ENCODE peak calls at places on chromosomes 13 and 19, in seven cellular contexts. K is ascending aorta, U is AG09309, B is fibroblast of lung, O is tibial nerve, C is right lobe of liver, Y is psoas muscle. P is an unnamed sample.

GRCh38 chr13:81171065-81171647 is 830.2 kb upstream of the SPRY2 start:
- DNase-seq in O (no peak), K (no peak), C (no peak), U (no peak), B (peak; percentile 3), Y (no peak), P (no peak)

GRCh38 chr13:101647760-101648159 is 195.3 kb downstream of the ITGBL1 start:
- DNase-seq in Y (no peak), U (no peak), B (no peak), C (no peak), O (no peak), K (no peak), P (no peak)

GRCh38 chr13:80131204-80131603 is 209.7 kb downstream of the SPRY2 start:
- DNase-seq in O (peak; percentile 44), B (peak; percentile 69), C (peak; percentile 86), K (no peak), Y (peak; percentile 87), U (no peak), P (no peak)

GRCh38 chr13:90868321-90868920 is 479.1 kb upstream of the MIR17HG start:
- DNase-seq in K (no peak), B (peak; percentile 7), O (no peak), U (no peak), C (no peak), Y (no peak), P (no peak)

GRCh38 chr13:87798536-87798935 is 127.4 kb downstream of the SLITRK5 start:
- DNase-seq in K (no peak), Y (no peak), C (no peak), B (no peak), O (no peak), U (no peak), P (no peak)

GRCh38 chr19:495440-496332 is 600 bp upstream of the MADCAM1 start:
- DNase-seq in K (no peak), Y (peak; percentile 54), U (no peak), B (peak; percentile 36), O (no peak), C (no peak), P (no peak)

GRCh38 chr19:7673995-7674667 is 2.8 kb upstream of the MCEMP1 start:
- DNase-seq in O (no peak), Y (peak; percentile 75), K (peak; percentile 18), U (no peak), C (peak; percentile 73), B (peak; percentile 38), P (peak; percentile 56)

GRCh38 chr19:10508707-10509106 is 5.6 kb upstream of the KEAP1 start:
- DNase-seq in Y (no peak), B (no peak), C (no peak), K (no peak), U (no peak), O (no peak), P (no peak)

GRCh38 chr13:59360108-59360507 is 803.6 kb downstream of the DIAPH3 start:
- DNase-seq in B (no peak), O (no peak), C (peak; percentile 24), Y (no peak), K (no peak), U (no peak), P (no peak)

GRCh38 chr13:50798923-50799322 is 44.6 kb downstream of the DLEU7 start:
- DNase-seq in U (peak; percentile 17), K (no peak), C (no peak), O (no peak), Y (no peak), B (peak; percentile 83), P (no peak)

GRCh38 chr19:29671393-29672076 is 6.3 kb downstream of the PLEKHF1 start:
- DNase-seq in U (no peak), Y (peak; percentile 88), B (peak; percentile 64), K (no peak), C (no peak), O (no peak), P (peak; percentile 94)

GRCh38 chr19:7197760-7198696 is 96.2 kb downstream of the INSR start:
- DNase-seq in U (peak; percentile 86), O (peak; percentile 85), B (peak; percentile 97), K (peak; percentile 77), C (peak; percentile 93), Y (peak; percentile 97), P (peak; percentile 80)

GRCh38 chr13:113744197-113745000 is 14.6 kb upstream of the TMEM255B start:
- DNase-seq in B (no peak), U (no peak), Y (no peak), O (no peak), K (no peak), C (no peak), P (no peak)

GRCh38 chr19:2540251-2540645 is 64.3 kb downstream of the GADD45B start:
- DNase-seq in O (no peak), Y (no peak), U (no peak), C (no peak), B (no peak), K (no peak), P (no peak)
- H3K4me3 ChIP-seq in O (no peak overlapping the region), Y (peak overlapping the region; percentile 11), U (no peak overlapping the region), C (no peak overlapping the region), B (no peak overlapping the region), K (peak overlapping the region; percentile 27), P (no peak overlapping the region)

GRCh38 chr13:31413531-31413930 is 213.8 kb downstream of the B3GLCT start:
- DNase-seq in C (no peak), U (no peak), Y (no peak), B (no peak), O (no peak), K (no peak), P (no peak)

GRCh38 chr13:31408927-31409326 is 209.2 kb downstream of the B3GLCT start:
- DNase-seq in Y (no peak), C (no peak), K (no peak), B (no peak), O (no peak), U (no peak), P (no peak)

DNA sequence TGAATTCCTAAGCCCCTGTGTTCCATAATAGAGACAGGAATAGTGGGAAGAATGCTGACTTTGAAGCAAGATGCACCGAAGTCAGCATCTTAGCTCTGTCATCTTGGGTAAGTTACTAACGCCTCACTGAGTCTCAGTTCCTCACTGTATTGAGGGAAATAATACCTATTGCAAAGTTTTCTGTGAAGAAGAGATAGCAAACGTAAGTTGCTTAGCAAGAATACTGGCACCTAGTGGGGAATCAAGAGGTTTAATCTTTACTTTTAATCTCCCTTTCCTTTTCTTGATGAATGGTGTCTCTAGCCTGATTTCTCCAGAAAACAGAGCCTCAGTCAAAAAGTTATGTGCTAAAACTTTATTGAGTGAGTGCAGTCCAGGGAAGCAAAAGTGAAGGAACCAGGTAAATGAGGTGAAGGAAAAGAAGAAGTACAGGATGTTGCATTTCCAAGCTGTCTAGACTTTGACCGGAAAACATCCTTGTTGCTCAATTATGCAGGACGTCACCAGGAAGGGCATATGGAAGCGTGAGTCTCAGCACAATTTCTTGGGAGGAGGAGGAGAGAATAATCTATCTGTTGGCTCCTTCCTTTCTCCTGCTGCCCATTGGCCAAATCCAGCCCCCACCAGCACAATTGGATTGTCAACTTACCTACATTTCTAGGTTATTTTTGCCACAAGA is 210.0 kb downstream of the B3GLCT start:
- DNase-seq in C (no peak), O (no peak), U (no peak), K (no peak), Y (no peak), B (peak; percentile 35), P (no peak)
- TF ChIP-seq CTCF in C (no peak), O (no peak), U (peak; percentile 32), K (no peak), Y (no peak), B (peak; percentile 15), P (peak; percentile 8)

DNA sequence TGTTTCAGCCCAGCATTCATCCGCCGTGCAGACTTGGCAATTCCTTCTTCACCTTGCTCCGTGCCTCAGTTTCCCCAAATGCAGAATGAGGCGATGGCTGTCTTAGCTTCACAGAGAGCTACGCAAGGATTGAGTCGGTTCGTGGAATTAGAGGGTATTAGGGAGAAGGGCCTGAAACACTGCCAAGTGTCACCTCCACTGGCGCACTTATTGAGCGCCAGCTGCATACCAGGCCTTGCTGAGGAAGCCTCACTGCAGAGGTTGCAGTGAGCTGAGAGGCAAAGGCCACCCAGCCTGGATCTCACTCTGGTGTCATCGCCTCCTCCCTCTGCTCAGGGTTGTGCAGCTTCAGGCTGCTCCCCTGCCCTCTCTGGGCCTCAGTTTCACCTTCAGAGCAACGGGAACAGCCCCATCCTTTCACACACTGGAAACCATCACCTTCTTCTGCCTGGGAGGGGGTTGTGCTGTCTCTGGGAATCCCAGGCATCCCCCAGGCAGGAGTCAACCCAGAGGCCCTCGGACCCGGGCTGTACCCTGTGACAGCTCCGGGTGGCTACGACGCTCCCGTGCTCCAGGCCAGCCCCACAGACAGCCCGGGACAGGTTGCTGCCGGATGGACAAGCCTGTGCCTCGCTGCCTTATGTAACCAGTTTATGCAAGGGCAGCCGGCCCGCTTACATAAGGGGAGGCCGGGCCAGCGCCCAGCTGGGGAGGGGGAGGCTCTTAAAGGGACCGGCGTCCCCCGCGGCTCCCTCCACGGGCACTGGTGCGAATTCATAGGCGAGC is 31.9 kb downstream of the NFIC start:
- DNase-seq in K (no peak), B (peak; percentile 40), O (peak; percentile 78), Y (peak; percentile 85), U (no peak), C (peak; percentile 70), P (no peak)
- H3K4me3 ChIP-seq in K (peak overlapping the region; percentile 56), B (no peak overlapping the region), O (peak overlapping the region; percentile 21), Y (peak overlapping the region; percentile 57), U (no peak overlapping the region), C (no peak overlapping the region), P (no peak overlapping the region)

DNA sequence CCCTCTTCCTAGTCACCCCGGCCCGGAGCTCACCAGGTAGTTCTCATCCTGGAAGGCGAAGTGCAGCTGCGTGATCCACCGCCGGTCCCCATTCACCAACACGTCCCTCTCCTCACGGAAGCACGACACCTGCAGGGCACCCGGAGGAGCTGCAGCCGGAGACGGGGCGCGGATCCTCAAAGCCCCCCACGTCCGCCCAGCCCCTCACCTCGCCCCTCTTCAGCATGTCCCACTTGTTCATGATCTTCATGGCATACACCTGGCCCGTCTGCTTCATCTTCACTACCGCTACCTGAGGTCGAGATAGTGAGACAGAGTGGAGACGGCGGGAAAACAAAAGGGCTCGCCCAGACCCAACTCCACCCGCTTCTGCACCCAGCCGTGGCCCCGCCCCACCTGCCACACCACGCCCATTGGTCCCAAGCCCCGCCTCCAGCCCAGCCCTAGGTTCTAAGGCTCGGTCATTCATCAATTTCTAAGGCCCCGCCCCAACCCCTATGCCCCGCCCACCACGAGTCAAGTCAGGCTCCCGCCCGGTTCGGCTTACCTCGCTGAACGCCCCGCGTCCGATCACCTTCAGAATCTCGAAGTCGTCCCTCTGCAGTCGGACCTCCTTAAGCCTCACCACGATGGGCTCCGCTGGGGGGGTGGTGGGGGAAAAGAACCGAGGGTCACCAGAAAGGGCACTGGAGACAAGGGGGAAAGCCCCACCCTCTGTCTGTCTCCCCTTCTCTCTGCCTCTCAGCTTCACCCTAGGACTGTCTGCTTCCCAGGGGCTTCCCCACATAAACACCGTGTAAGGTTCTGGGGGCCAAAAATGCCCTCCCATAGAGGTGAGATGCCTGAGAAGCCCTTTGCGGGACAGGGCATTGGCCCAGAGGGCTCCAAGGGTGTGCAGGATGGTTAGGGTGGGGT is 2.8 kb downstream of the DMPK start:
- DNase-seq in B (peak; percentile 30), C (peak; percentile 88), Y (peak; percentile 84), K (no peak), U (no peak), O (peak; percentile 88), P (no peak)
- TF ChIP-seq CTCF in B (peak; percentile 20), C (peak; percentile 66), Y (no peak), K (peak; percentile 42), U (no peak), O (peak; percentile 54), P (peak; percentile 81)

P was measured in GM12864.